ENCODE peak calls at places on chromosomes 5 and 9, in nine cellular contexts. S is A673, E is PC-3, F is stomach, M is lower lobe of right lung, Y is A549, L is uterus, K is colonic mucosa, U is heart right ventricle. T is an unnamed sample.

GRCh38 chr5:130836729-130837660 is 328.1 kb downstream of the HINT1 start:
- DNase-seq in S (peak; percentile 3), E (peak; percentile 54), F (no peak), M (no peak), Y (peak; percentile 9), L (no peak), K (no peak), U (no peak), T (no peak)

GRCh38 chr9:96476591-96476990 is 26.6 kb downstream of the HABP4 start:
- DNase-seq in S (no peak), E (peak; percentile 75), F (no peak), M (no peak), Y (no peak), L (no peak), K (no peak), U (no peak), T (no peak)

GRCh38 chr5:138760448-138761110 is 7.4 kb downstream of the CTNNA1 start:
- DNase-seq in S (no peak), E (peak; percentile 31), F (no peak), M (no peak), Y (no peak), L (no peak), K (no peak), U (no peak), T (no peak)

GRCh38 chr5:171750316-171750788 is 35.3 kb upstream of the SMIM23 start:
- DNase-seq in S (peak; percentile 13), E (peak; percentile 42), F (no peak), M (no peak), Y (peak; percentile 29), L (peak; percentile 47), K (peak; percentile 21), U (peak; percentile 59), T (peak; percentile 37)

GRCh38 chr9:101387871-101388506 is 3.2 kb upstream of the BAAT start:
- DNase-seq in S (peak; percentile 70), E (peak; percentile 51), F (no peak), M (no peak), Y (peak; percentile 82), L (no peak), K (peak; percentile 26), U (no peak), T (no peak)

GRCh38 chr9:34500623-34501267 is 22.0 kb downstream of the ENHO start:
- DNase-seq in S (peak; percentile 60), E (peak; percentile 74), F (peak; percentile 69), M (peak; percentile 58), Y (peak; percentile 43), L (peak; percentile 53), K (peak; percentile 65), U (peak; percentile 34), T (peak; percentile 71)

GRCh38 chr5:77145666-77146065 is 58.6 kb upstream of the ZBED3 start:
- DNase-seq in S (peak; percentile 51), E (peak; percentile 52), F (no peak), M (no peak), Y (no peak), L (no peak), K (no peak), U (no peak), T (no peak)

GRCh38 chr5:149754481-149754880 is 24.4 kb downstream of the PPARGC1B start:
- DNase-seq in S (no peak), E (no peak), F (no peak), M (no peak), Y (no peak), L (no peak), K (no peak), U (no peak), T (no peak)

DNA sequence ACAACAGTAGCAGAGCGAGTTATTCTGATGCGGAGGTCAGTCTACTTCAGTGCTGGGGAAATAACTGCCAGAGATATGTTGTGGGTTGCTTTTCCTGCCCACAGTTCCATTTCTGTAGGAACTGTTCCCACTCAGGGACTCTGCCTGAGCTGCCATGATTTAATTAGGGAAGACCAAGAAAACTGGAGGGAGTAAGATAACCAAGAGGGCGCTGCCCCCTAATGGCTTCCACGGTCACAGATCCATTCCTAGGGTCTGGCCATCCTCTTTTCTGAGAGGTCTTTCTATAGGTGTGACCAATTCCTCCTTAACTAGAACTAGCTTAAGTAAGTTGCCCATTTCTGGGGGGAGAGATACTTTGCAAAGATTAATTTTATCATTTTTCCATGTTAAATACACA is 125.9 kb downstream of the APBA1 start:
- DNase-seq in S (peak; percentile 18), E (no peak), F (no peak), M (no peak), Y (peak; percentile 4), L (no peak), K (peak; percentile 36), U (no peak), T (no peak)
- TF ChIP-seq CTCF in S (peak; percentile 52), E (peak; percentile 28), F (peak; percentile 27), M (no peak), Y (no peak), L (no peak), K (peak; percentile 24), U (peak; percentile 34), T (peak; percentile 8)

GRCh38 chr9:33129886-33130284 is 37.3 kb downstream of the B4GALT1 start:
- DNase-seq in S (no peak), E (peak; percentile 73), F (no peak), M (no peak), Y (no peak), L (no peak), K (peak; percentile 51), U (no peak), T (no peak)

GRCh38 chr9:33130501-33130900 is 36.6 kb downstream of the B4GALT1 start:
- DNase-seq in S (peak; percentile 17), E (peak; percentile 38), F (no peak), M (no peak), Y (no peak), L (no peak), K (no peak), U (no peak), T (peak; percentile 47)

GRCh38 chr9:33132249-33132772 is 34.8 kb downstream of the B4GALT1 start:
- DNase-seq in S (no peak), E (peak; percentile 68), F (no peak), M (no peak), Y (peak; percentile 52), L (no peak), K (no peak), U (no peak), T (no peak)

GRCh38 chr9:33131505-33132248 is 35.5 kb downstream of the B4GALT1 start:
- DNase-seq in S (no peak), E (no peak), F (no peak), M (no peak), Y (no peak), L (no peak), K (no peak), U (no peak), T (peak; percentile 31)

GRCh38 chr9:33130961-33131360 is 36.2 kb downstream of the B4GALT1 start:
- DNase-seq in S (no peak), E (no peak), F (no peak), M (no peak), Y (no peak), L (no peak), K (no peak), U (no peak), T (no peak)
- H3K4me1 ChIP-seq in S (no peaks in the 10 kb centered on the region), E (peaks cover 34% of the 10 kb centered on the region), F (peaks cover 77% of the 10 kb centered on the region), M (peaks cover 53% of the 10 kb centered on the region), Y (peaks cover 84% of the 10 kb centered on the region), L (peaks cover 10% of the 10 kb centered on the region), K (peaks cover 26% of the 10 kb centered on the region), U (peaks cover 90% of the 10 kb centered on the region), T (peaks cover 51% of the 10 kb centered on the region)

DNA sequence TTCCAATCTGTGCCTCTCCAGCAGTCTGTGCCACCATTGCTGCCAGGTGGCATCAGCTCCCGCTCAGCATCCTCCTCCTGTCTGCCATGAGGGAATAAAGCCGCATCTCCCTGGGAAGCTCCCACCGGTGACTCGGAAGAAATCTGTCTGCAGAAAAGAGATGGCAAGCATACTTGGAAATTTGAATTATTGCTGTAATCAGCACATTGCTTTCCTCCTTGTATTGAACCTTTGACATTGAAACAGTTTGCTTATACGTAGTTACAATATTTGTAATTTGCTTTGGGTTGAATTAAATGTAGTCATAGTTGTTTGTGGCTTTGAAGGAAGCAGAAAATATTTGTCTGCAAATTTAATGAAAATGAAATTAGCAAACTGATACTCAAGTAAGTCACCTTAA is 145.6 kb upstream of the SNX2 start:
- DNase-seq in S (no peak), E (no peak), F (no peak), M (no peak), Y (no peak), L (no peak), K (no peak), U (no peak), T (no peak)
- H3K4me3 ChIP-seq in S (no peak overlapping the region), E (no peak overlapping the region), F (no peak overlapping the region), M (no peak overlapping the region), Y (no peak overlapping the region), L (no peak overlapping the region), K (no peak overlapping the region), U (no peak overlapping the region), T (no peak overlapping the region)

DNA sequence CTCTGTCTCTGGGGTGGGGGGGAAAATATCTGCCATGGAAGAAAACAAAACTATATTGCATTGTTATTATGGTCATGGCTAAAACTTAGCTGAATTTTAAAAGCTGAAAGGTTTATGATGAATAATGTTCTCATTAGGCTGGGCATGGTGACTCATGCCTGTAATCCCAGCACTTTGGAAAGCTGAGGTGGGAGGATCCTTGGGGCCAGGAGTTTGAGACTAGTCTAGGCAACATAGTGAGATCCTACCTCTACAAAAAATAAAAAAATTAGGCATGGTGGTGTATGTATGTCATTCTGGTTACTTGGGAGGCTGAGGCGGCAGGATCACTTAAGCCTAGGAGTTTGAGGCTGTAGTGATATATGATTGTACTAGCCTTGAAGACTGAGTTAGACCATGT is 44.5 kb downstream of the IPO11 start:
- DNase-seq in S (peak; percentile 46), E (peak; percentile 62), F (no peak), M (no peak), Y (no peak), L (no peak), K (no peak), U (no peak), T (no peak)
- TF ChIP-seq CTCF in S (no peak), E (no peak), F (no peak), M (no peak), Y (no peak), L (no peak), K (no peak), U (no peak), T (no peak)

GRCh38 chr9:121785673-121786542 is 134.5 kb downstream of the DAB2IP start:
- DNase-seq in S (no peak), E (no peak), F (no peak), M (no peak), Y (no peak), L (peak; percentile 13), K (no peak), U (no peak), T (no peak)
- H3K4me1 ChIP-seq in S (peaks cover 7% of the 10 kb centered on the region), E (no peaks in the 10 kb centered on the region), F (no peaks in the 10 kb centered on the region), M (peaks cover 8% of the 10 kb centered on the region), Y (no peaks in the 10 kb centered on the region), L (no peaks in the 10 kb centered on the region), K (no peaks in the 10 kb centered on the region), U (peaks cover 18% of the 10 kb centered on the region), T (no peaks in the 10 kb centered on the region)

DNA sequence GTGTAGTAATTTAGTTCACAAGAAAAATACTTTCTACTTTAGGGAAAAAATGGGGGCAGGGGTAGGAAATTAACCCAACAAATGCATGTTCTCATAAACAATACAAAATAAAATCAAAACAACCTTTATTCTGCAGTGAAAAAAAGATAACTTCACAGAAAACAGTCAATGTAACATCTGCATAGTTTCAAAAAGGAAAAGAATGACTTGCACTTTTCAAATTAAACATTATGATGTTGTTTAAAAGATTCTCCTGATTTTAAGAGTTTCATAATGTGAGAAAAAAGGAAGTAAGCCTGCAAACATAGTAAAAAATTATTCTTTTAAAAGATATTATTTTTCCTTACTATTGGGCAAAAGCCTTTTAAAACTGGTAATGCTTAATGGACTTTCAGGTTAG is 7.6 kb downstream of the C9orf72 start:
- DNase-seq in S (no peak), E (no peak), F (no peak), M (no peak), Y (no peak), L (no peak), K (no peak), U (no peak), T (no peak)
- H3K4me3 ChIP-seq in S (no peak overlapping the region), E (no peak overlapping the region), F (no peak overlapping the region), M (no peak overlapping the region), Y (no peak overlapping the region), L (no peak overlapping the region), K (no peak overlapping the region), U (no peak overlapping the region), T (no peak overlapping the region)

T was measured in mucosa of descending colon.